ENCODE peak calls at places on chromosomes 12 and 14, in six cellular contexts. T is A673, R is stomach, J is mammary epithelial cell, L is GM12878, O is left lung. N is an unnamed sample.

GRCh38 chr12:56299308-56299852 is 750 bp downstream of the CS start:
- DNase-seq in O (no peak), R (no peak), T (peak; percentile 32), J (peak; percentile 53), L (no peak), N (no peak)

GRCh38 chr14:95128140-95128539 is 29.2 kb downstream of the DICER1 start:
- DNase-seq in J (no peak), T (no peak), L (no peak), O (no peak), R (no peak), N (no peak)

GRCh38 chr14:101174522-101174838 is 271.0 kb upstream of the RTL1 start:
- DNase-seq in R (no peak), J (no peak), O (peak; percentile 61), L (no peak), T (no peak), N (no peak)

GRCh38 chr12:64682572-64683277 is 72.4 kb downstream of the RASSF3 start:
- DNase-seq in L (no peak), R (no peak), T (peak; percentile 96), O (no peak), J (no peak), N (no peak)

GRCh38 chr14:63974176-63974575 is 121.4 kb downstream of the SYNE2 start:
- DNase-seq in L (no peak), O (no peak), R (no peak), T (no peak), J (no peak), N (no peak)

GRCh38 chr14:102629700-102630365 is 37.4 kb downstream of the RCOR1 start:
- DNase-seq in O (no peak), L (no peak), R (no peak), J (no peak), T (no peak), N (no peak)

GRCh38 chr12:28156362-28156761 is 33.9 kb upstream of the CCDC91 start:
- DNase-seq in L (no peak), J (no peak), R (no peak), T (no peak), O (no peak), N (no peak)

GRCh38 chr14:104864267-104865068 is 600 bp upstream of the CEP170B start:
- DNase-seq in T (peak; percentile 25), L (no peak), J (peak; percentile 86), O (peak; percentile 46), R (peak; percentile 88), N (no peak)

GRCh38 chr14:104295681-104296387 is 157.4 kb downstream of the KIF26A start:
- DNase-seq in J (no peak), T (no peak), L (no peak), O (peak; percentile 22), R (no peak), N (no peak)

GRCh38 chr14:102693006-102693755 is 84.1 kb upstream of the TRAF3 start:
- DNase-seq in J (no peak), O (no peak), T (peak; percentile 84), L (no peak), R (no peak), N (no peak)

GRCh38 chr12:110668480-110669192 is 20.3 kb downstream of the HVCN1 start:
- DNase-seq in J (no peak), T (no peak), L (no peak), R (no peak), O (no peak), N (no peak)

GRCh38 chr12:80769553-80770140 is 52.9 kb downstream of the MYF5 start:
- DNase-seq in R (no peak), J (no peak), O (no peak), L (no peak), T (no peak), N (no peak)

GRCh38 chr12:104296718-104297117 is 6.8 kb upstream of the EID3 start:
- DNase-seq in J (no peak), L (no peak), T (no peak), R (no peak), O (no peak), N (no peak)

GRCh38 chr12:67151891-67152290 is 117.3 kb upstream of the CAND1 start:
- DNase-seq in O (no peak), J (no peak), T (peak; percentile 64), R (no peak), L (no peak), N (no peak)

GRCh38 chr12:27970391-27970980 is 2.0 kb downstream of the PTHLH start:
- DNase-seq in J (peak; percentile 66), O (no peak), T (peak; percentile 60), L (no peak), R (no peak), N (no peak)

GRCh38 chr12:111066744-111067437 is 146.5 kb upstream of the MYL2 start:
- DNase-seq in T (peak; percentile 55), L (no peak), J (no peak), O (no peak), R (no peak), N (peak; percentile 7)

GRCh38 chr12:63982787-63983186 is 138.3 kb downstream of the SRGAP1 start:
- DNase-seq in J (no peak), T (no peak), O (no peak), L (no peak), R (no peak), N (no peak)

DNA sequence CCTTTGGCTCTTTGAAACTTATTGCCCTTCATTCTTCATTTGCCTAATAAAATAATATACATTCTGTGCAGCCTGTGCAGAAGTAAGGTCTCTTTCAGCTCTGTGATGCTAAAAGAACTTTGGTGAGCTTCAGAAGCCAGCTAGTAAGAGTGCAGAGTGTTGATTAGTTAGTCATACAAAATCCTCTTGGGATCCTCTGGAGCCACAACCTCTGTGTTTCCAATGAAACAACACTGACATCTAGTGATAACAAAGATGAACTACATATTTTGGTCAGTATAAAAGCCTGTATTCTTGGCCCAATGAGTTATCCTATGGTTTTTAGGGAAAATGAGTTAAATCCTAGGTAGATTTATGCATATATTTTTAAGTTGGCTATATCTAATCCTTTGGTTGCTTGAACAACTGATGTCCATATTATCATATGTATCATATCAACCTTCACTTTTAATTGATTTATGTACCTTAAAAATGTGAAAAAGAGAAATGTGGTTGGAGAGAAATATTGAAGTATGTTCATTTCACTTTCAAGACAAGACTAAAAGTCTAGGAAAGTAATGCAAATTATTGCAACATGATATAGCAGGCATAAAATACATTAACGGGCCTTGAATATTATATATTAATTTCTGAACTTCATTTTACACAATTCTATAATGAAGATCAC is 158.4 kb downstream of the KLHL28 start:
- DNase-seq in O (no peak), R (no peak), L (peak; percentile 8), J (peak; percentile 46), T (peak; percentile 84), N (no peak)
- TF ChIP-seq CTCF in O (peak; percentile 62), R (peak; percentile 24), L (peak; percentile 52), J (peak; percentile 45), T (peak; percentile 74), N (peak; percentile 50)

GRCh38 chr12:15854916-15855315 is 27.3 kb upstream of the STRAP start:
- DNase-seq in R (no peak), J (no peak), L (no peak), T (peak; percentile 45), O (no peak), N (no peak)
- H3K4me3 ChIP-seq in R (no peak overlapping the region), J (no peak overlapping the region), L (no peak overlapping the region), T (no peak overlapping the region), O (no peak overlapping the region), N (no peak overlapping the region)

DNA sequence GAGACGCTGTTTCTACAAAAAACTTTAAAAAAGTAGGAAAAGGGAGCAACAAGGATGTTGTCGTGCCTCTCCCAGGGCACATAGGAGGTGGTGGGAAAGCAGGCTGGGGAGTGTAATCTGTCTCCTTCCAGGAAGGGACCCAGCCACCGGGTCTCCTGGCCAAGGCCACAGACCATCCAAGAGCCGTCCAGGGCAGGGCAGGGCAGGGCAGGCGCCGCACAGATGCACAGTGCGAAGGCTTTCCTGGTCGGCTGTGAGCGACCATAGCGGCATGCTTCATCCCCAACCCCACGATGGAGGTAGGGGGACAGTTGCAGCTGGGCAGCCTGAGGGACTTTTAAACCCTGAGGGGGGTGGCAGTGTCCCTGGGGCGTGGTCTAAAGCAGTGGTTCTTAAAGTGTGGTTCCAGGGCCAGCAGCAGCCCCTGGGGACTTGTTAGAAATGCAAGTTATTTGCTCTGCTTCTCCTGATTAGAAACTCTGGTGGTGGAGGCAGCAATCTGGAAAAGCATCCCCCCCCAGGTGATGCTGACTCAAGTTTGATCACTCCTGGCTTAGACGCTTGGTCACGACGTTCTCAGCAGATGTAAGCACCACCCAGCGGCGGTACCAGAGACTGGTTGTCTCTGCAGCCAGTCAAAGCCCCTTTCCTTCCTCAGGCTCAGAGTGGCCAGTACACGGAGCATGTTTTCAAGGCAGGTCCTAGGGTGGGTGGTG is 197.4 kb upstream of the PRMT8 start:
- DNase-seq in T (no peak), R (no peak), L (no peak), O (no peak), J (peak; percentile 24), N (no peak)
- TF ChIP-seq CTCF in T (no peak), R (no peak), L (no peak), O (no peak), J (no peak), N (no peak)

DNA sequence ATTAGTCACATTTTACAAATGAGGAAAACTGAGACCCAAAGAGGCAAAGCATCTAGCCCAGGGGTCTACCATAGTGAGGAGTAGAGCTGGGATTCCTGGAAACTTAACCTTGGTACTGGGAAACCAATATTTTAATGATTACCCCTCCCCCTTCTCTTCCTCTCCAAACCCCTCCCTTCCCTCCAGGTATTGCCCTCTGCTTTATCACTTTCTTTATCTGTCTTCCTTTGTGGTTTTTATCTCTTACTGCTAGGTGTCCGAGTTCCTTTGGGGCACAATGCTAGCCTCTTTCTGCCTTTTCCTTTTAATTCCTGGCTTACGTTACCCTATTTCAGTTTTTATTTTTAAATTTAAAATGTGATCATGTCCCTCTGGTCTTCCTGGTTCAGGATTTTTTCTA is 2.8 kb downstream of the GABARAPL1 start:
- DNase-seq in O (no peak), T (no peak), L (no peak), J (no peak), R (no peak), N (no peak)
- H3K4me3 ChIP-seq in O (peak overlapping the region; percentile 82), T (no peak overlapping the region), L (no peak overlapping the region), J (no peak overlapping the region), R (peak overlapping the region; percentile 55), N (no peak overlapping the region)

GRCh38 chr12:85642810-85643209 is 193.4 kb downstream of the RASSF9 start:
- DNase-seq in R (no peak), L (no peak), O (no peak), J (no peak), T (peak; percentile 17), N (no peak)
- TF ChIP-seq CTCF in R (no peak), L (no peak), O (no peak), J (no peak), T (peak; percentile 39), N (no peak)

DNA sequence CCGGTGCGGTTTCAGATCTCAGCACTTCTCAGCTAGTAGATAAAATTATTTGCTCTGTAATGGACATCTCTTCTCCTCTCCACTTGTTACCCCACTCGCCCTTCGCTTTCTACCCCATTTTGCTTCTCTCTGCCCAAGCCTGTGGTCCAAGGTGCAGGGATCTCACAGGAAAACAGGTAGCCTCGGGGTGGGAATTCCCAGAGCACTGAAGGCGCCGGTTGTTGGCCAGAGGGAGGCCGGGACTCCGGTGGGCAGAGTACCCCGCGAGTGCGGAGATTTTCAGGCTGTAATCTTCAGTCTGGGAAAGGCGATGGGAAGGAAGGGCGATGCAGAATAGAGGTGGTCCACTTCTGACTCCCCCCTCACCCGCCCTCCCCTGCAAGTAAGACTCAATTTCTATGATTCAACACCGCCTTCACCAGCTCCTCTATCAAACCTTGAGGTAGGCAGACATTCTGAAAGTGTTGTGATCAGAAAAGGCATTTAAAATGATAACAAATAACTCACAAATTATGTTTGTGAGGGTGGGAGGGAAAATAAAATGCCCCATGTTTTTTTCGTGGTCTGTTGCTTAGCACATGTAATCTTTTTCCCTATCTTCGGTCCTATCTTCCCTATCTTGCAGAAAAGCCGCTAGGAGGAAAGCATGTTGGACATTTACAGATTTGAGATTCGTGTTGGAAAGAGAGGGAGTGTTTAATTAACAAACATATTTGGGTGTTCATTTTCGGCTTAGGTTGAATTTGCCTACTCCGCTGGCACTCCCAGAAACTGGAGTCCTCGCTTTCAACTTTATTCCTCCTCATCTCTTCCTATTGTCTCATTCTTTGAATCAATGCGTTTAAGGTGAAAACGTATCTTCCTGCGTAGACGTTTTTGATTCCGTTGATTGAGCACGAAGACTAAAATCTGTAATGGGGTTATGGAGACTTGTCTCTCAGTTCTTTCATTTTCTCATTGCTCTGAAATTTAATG is 8.5 kb downstream of the FOXG1 start:
- DNase-seq in T (no peak), R (no peak), J (no peak), L (no peak), O (no peak), N (no peak)
- H3K4me3 ChIP-seq in T (no peak overlapping the region), R (no peak overlapping the region), J (no peak overlapping the region), L (no peak overlapping the region), O (no peak overlapping the region), N (no peak overlapping the region)